ENCODE peak calls at places on chromosome 13, in six cellular contexts. R, B, G, N, V and I are unnamed samples.

GRCh38 chr13:90016688-90017087 is 1330.8 kb upstream of the MIR17HG start:
- DNase-seq in N (no peak), B (no peak), R (no peak), V (no peak), G (no peak), I (no peak)

GRCh38 chr13:30047154-30047874 is 196.9 kb upstream of the UBL3 start:
- DNase-seq in N (no peak), B (no peak), V (no peak), R (peak), G (no peak), I (no peak)

GRCh38 chr13:54241719-54242118 is 1213.1 kb downstream of the OLFM4 start:
- DNase-seq in G (no peak), N (peak), B (no peak), V (no peak), R (no peak), I (no peak)

GRCh38 chr13:46721054-46721453 is 75.9 kb downstream of the ESD start:
- DNase-seq in V (peak), N (peak), G (no peak), B (no peak), R (peak), I (peak)

GRCh38 chr13:35712907-35713685 is 236.6 kb upstream of the MAB21L1 start:
- DNase-seq in B (no peak), G (no peak), V (no peak), N (no peak), R (peak), I (no peak)

GRCh38 chr13:21812192-21812626 is 141.3 kb downstream of the FGF9 start:
- DNase-seq in G (no peak), B (no peak), V (no peak), N (peak), R (no peak), I (no peak)

GRCh38 chr13:30125422-30126073 is 181.8 kb downstream of the KATNAL1 start:
- DNase-seq in G (no peak), B (no peak), N (peak), R (peak), V (no peak), I (no peak)

GRCh38 chr13:35292329-35292728 is 184.2 kb downstream of the MAB21L1 start:
- DNase-seq in N (no peak), G (no peak), R (no peak), B (no peak), V (no peak), I (no peak)